ENCODE peak calls at places on chromosomes 11 and 22, in six cellular contexts. Z, W, J, X, U and Y are unnamed samples.
A peak's percentile ranks its signal among the peaks of the same experiment; 100 is the strongest.

GRCh38 chr22:43553451-43554258 is 141.8 kb downstream of the MPPED1 start:
- DNase-seq in W (peak; percentile 31), X (no peak), U (no peak), J (no peak), Z (no peak), Y (no peak)

GRCh38 chr22:29972121-29972520 is 89.1 kb downstream of the MTMR3 start:
- DNase-seq in U (no peak), J (no peak), W (no peak), Z (no peak), X (no peak), Y (no peak)

GRCh38 chr11:13287026-13287425 is 9.4 kb downstream of the BMAL1 start:
- DNase-seq in X (no peak), J (no peak), U (no peak), W (no peak), Z (no peak), Y (no peak)

GRCh38 chr22:23695141-23695540 is 4.3 kb downstream of the RGL4 start:
- DNase-seq in J (no peak), Z (no peak), U (no peak), W (no peak), X (no peak), Y (no peak)

GRCh38 chr11:5036671-5037070 is 9.7 kb upstream of the OR52J3 start:
- DNase-seq in U (no peak), Z (no peak), W (no peak), J (no peak), X (no peak), Y (no peak)

GRCh38 chr11:75055511-75055910 is 41.2 kb downstream of the OR2AT4 start:
- DNase-seq in U (no peak), W (no peak), X (no peak), Z (no peak), J (no peak), Y (no peak)

GRCh38 chr11:20035701-20036601 is 124.3 kb downstream of the DBX1 start:
- DNase-seq in U (peak; percentile 92), X (no peak), J (no peak), W (no peak), Z (no peak), Y (peak; percentile 80)

GRCh38 chr11:132604446-132604845 is 927.9 kb downstream of the OPCML start:
- DNase-seq in X (no peak), W (no peak), J (no peak), Z (no peak), U (peak; percentile 86), Y (peak; percentile 35)

GRCh38 chr11:16111690-16112089 is 244.7 kb downstream of the SOX6 start:
- DNase-seq in W (no peak), Z (no peak), U (no peak), X (no peak), J (no peak), Y (no peak)

GRCh38 chr22:43996981-43997265 is 27.2 kb upstream of the PARVB start:
- DNase-seq in W (no peak), Z (peak; percentile 46), J (no peak), U (no peak), X (no peak), Y (no peak)

GRCh38 chr22:37113757-37114156 is 4.2 kb upstream of the TMPRSS6 start:
- DNase-seq in J (no peak), X (no peak), Z (no peak), W (no peak), U (no peak), Y (no peak)

GRCh38 chr22:44200855-44201550 is 20.3 kb downstream of the PARVG start:
- DNase-seq in U (no peak), W (no peak), J (no peak), X (no peak), Z (no peak), Y (no peak)

GRCh38 chr11:114036156-114036811 is 23.2 kb upstream of the ZBTB16 start:
- DNase-seq in W (peak; percentile 87), J (peak; percentile 56), X (peak; percentile 69), U (peak; percentile 47), Z (peak; percentile 93), Y (peak; percentile 85)

GRCh38 chr11:77592727-77593126 is 3.0 kb downstream of the AQP11 start:
- DNase-seq in J (no peak), Z (no peak), X (no peak), U (no peak), W (no peak), Y (no peak)

GRCh38 chr22:38005943-38006342 is 21.6 kb upstream of the SOX10 start:
- DNase-seq in J (no peak), U (no peak), Z (no peak), W (no peak), X (no peak), Y (no peak)

GRCh38 chr11:2702771-2703486 is 3.1 kb upstream of the KCNQ1OT1 start:
- DNase-seq in J (no peak), Z (no peak), W (no peak), X (no peak), U (no peak), Y (no peak)

GRCh38 chr22:41445171-41446056 is 1.2 kb downstream of the TOB2 start:
- DNase-seq in U (no peak), Z (no peak), X (no peak), J (peak; percentile 34), W (no peak), Y (peak; percentile 14)

GRCh38 chr11:126485986-126486635 is 130.6 kb downstream of the ST3GAL4 start:
- DNase-seq in X (no peak), W (no peak), U (no peak), Z (peak; percentile 34), J (no peak), Y (no peak)

GRCh38 chr11:95832763-95833162 is 42.5 kb downstream of the CEP57 start:
- DNase-seq in J (no peak), X (no peak), W (no peak), Z (no peak), U (peak; percentile 16), Y (peak; percentile 29)

GRCh38 chr11:12410006-12410728 is 32.8 kb downstream of the PARVA start:
- DNase-seq in X (no peak), U (peak; percentile 78), W (peak; percentile 70), J (no peak), Z (no peak), Y (peak; percentile 60)

GRCh38 chr22:49307071-49307830 is 520.4 kb downstream of the BRD1 start:
- DNase-seq in X (no peak), W (peak; percentile 57), U (no peak), J (no peak), Z (peak; percentile 58), Y (no peak)

GRCh38 chr11:27304514-27304913 is 58.5 kb downstream of the CCDC34 start:
- DNase-seq in W (no peak), U (no peak), X (no peak), Z (no peak), J (no peak), Y (no peak)
- TF ChIP-seq CTCF in W (no peak), U (no peak), X (no peak), Z (no peak), J (no peak), Y (no peak)

DNA sequence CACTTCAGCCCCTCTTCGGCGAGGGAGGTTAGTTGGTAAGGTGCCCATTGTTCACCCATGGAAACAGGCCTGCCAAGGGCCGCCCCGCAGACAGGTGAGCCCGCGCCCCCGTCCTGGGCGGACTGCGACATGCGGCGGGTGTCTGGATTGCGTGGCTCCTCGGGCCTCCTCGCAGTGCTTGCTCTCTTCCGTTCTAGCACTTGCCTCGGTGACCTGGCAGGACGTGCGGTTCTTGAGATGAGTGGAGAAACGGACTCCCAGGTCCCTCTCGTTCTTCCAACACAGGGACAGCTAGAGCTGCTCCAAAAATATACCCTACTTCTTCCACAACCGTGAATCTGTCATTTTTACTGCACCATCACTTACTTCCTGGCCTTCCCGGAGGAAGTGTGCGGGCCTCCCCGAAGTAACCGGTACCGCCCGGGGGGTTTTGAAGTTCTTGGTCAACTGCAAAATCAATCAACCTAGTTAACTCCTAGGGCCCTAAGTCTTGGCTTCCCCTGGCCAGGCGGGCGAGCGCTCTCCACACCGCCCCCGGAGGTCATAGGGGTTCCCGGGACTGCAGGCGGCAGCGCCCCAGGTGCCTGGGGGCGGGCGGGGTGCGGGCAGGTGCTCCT is 745 bp upstream of the ZBTB44 start:
- DNase-seq in U (no peak), J (peak; percentile 56), X (peak; percentile 61), Z (peak; percentile 82), W (peak; percentile 73), Y (no peak)
- TF ChIP-seq CTCF in U (no peak), J (peak; percentile 39), X (no peak), Z (peak; percentile 26), W (no peak), Y (no peak)

GRCh38 chr11:57460017-57460755 is at the start of gene RTN4RL2:
- DNase-seq in U (peak; percentile 14), Z (peak; percentile 75), X (peak; percentile 44), J (no peak), W (no peak), Y (peak; percentile 50)
- TF ChIP-seq CTCF in U (no peak), Z (no peak), X (no peak), J (no peak), W (no peak), Y (peak; percentile 11)

DNA sequence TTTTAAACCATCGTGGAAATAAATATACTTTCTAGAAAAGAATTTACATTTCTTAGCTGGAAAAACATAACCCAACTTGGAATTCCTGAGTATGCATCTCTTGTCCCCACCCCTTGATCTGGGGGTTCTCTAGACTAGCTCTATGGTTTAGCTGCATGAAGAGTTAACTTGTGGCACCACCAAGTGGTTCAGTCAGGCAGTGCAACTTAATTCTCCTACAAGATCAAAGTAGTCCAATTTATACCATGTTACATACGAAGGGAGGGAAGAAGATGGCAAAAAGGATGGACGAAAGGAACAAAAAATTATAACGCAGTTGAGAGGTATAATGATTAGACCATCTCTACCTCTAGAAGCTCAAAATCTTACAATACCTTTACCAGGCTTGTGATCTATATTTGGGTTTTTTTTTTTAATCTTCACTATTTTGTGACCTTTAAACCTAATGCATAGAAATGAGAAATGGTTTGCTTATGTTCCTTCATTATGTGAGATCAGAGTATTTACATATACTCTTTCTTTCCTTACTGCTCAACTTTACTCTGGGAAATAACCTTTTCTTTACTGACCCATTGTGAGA is 28.5 kb upstream of the ALKBH3 start:
- DNase-seq in W (no peak), Z (no peak), U (peak; percentile 79), X (peak; percentile 62), J (peak; percentile 63), Y (peak; percentile 86)
- TF ChIP-seq CTCF in W (peak; percentile 50), Z (peak; percentile 75), U (peak; percentile 93), X (peak; percentile 57), J (peak; percentile 68), Y (peak; percentile 94)

GRCh38 chr11:33667819-33668467 is 32.7 kb downstream of the C11orf91 start:
- DNase-seq in Z (no peak), W (no peak), X (no peak), J (no peak), U (no peak), Y (no peak)

GRCh38 chr11:33665666-33666065 is 35.0 kb downstream of the C11orf91 start:
- DNase-seq in U (no peak), X (no peak), Z (no peak), W (no peak), J (no peak), Y (no peak)

GRCh38 chr11:33664166-33664565 is 36.5 kb downstream of the C11orf91 start:
- DNase-seq in U (no peak), Z (no peak), X (no peak), W (peak; percentile 63), J (no peak), Y (no peak)

GRCh38 chr11:33663121-33663520 is 37.5 kb downstream of the C11orf91 start:
- DNase-seq in X (no peak), Z (no peak), W (no peak), J (no peak), U (no peak), Y (no peak)

DNA sequence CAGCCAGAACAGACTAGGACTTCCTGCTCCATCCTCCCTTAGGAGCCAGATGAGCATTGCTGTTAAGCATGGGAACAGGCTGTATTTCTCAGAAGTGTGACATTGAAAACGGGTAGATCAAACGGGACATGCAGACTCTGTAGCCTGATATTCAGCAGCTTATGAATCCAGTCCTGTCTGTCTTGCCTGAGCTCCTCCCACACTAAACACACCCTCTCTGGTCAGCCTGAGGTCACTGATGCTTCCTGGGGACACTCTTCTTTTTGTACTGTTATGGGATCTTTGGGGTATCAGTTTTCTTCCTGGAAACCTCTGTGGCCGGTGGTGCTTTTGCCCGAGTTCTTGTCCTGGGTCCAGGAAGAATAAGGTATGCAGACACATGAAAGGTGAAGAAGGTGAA is 35.8 kb downstream of the C11orf91 start:
- DNase-seq in Z (no peak), X (no peak), W (no peak), U (no peak), J (no peak), Y (no peak)
- TF ChIP-seq CTCF in Z (no peak), X (no peak), W (no peak), U (no peak), J (no peak), Y (no peak)